ENCODE peak calls at places on chromosomes 4 and X, in four cellular contexts. B is HCT116, C is IMR-90, R is vagina. L is an unnamed sample.

GRCh38 chrX:81195712-81196111 is 6.0 kb downstream of the HMGN5 start:
- DNase-seq in B (peak), C (peak), R (no peak), L (no peak)

GRCh38 chrX:1152090-1152489 is 60.4 kb downstream of the CRLF2 start:
- DNase-seq in B (no peak), C (no peak), R (peak), L (no peak)

GRCh38 chr4:148310756-148311155 is 131.5 kb downstream of the NR3C2 start:
- DNase-seq in B (no peak), C (no peak), R (no peak), L (no peak)

GRCh38 chr4:183118585-183118984 is 19.5 kb downstream of the WWC2 start:
- DNase-seq in B (no peak), C (peak), R (no peak), L (no peak)

GRCh38 chr4:8727546-8728510 is 135.3 kb downstream of the CPZ start:
- DNase-seq in B (no peak), C (no peak), R (peak), L (peak)

GRCh38 chr4:76293705-76294274 is 12.7 kb upstream of the STBD1 start:
- DNase-seq in B (no peak), C (no peak), R (no peak), L (no peak)

GRCh38 chr4:78612398-78613005 is 60.9 kb downstream of the ANXA3 start:
- DNase-seq in B (no peak), C (peak), R (no peak), L (no peak)

GRCh38 chrX:54301516-54301915 is 56.3 kb downstream of the WNK3 start:
- DNase-seq in B (no peak), C (no peak), R (no peak), L (no peak)

GRCh38 chr4:123671633-123672404 is 275.2 kb downstream of the SPRY1 start:
- DNase-seq in B (no peak), C (no peak), R (no peak), L (no peak)

GRCh38 chrX:32741910-32742309 is 469.4 kb downstream of the DMD start:
- DNase-seq in B (no peak), C (no peak), R (no peak), L (no peak)

GRCh38 chr4:145881585-145881984 is 57.0 kb downstream of the ZNF827 start:
- DNase-seq in B (no peak), C (no peak), R (no peak), L (no peak)

GRCh38 chr4:9762823-9763475 is 18.5 kb upstream of the DRD5 start:
- DNase-seq in B (peak), C (peak), R (no peak), L (peak)

GRCh38 chr4:16801356-16801755 is 97.1 kb downstream of the LDB2 start:
- DNase-seq in B (no peak), C (peak), R (no peak), L (no peak)

GRCh38 chr4:151215295-151215694 is 61.7 kb upstream of the PRSS48 start:
- DNase-seq in B (no peak), C (no peak), R (no peak), L (no peak)

GRCh38 chr4:71586087-71586763 is 197.7 kb downstream of the GC start:
- DNase-seq in B (no peak), C (no peak), R (no peak), L (no peak)

GRCh38 chrX:119826399-119826959 is 26.3 kb downstream of the UPF3B start:
- DNase-seq in B (no peak), C (peak), R (no peak), L (peak)

GRCh38 chr4:150082241-150082640 is 4.0 kb downstream of the DCLK2 start:
- DNase-seq in B (no peak), C (no peak), R (no peak), L (no peak)

GRCh38 chr4:150078996-150079581 is 844 bp downstream of the DCLK2 start:
- DNase-seq in B (no peak), C (peak), R (no peak), L (no peak)

GRCh38 chr4:150080335-150080734 is 2.1 kb downstream of the DCLK2 start:
- DNase-seq in B (no peak), C (peak), R (no peak), L (no peak)

GRCh38 chr4:150080875-150081274 is 2.6 kb downstream of the DCLK2 start:
- DNase-seq in B (no peak), C (peak), R (no peak), L (no peak)

DNA sequence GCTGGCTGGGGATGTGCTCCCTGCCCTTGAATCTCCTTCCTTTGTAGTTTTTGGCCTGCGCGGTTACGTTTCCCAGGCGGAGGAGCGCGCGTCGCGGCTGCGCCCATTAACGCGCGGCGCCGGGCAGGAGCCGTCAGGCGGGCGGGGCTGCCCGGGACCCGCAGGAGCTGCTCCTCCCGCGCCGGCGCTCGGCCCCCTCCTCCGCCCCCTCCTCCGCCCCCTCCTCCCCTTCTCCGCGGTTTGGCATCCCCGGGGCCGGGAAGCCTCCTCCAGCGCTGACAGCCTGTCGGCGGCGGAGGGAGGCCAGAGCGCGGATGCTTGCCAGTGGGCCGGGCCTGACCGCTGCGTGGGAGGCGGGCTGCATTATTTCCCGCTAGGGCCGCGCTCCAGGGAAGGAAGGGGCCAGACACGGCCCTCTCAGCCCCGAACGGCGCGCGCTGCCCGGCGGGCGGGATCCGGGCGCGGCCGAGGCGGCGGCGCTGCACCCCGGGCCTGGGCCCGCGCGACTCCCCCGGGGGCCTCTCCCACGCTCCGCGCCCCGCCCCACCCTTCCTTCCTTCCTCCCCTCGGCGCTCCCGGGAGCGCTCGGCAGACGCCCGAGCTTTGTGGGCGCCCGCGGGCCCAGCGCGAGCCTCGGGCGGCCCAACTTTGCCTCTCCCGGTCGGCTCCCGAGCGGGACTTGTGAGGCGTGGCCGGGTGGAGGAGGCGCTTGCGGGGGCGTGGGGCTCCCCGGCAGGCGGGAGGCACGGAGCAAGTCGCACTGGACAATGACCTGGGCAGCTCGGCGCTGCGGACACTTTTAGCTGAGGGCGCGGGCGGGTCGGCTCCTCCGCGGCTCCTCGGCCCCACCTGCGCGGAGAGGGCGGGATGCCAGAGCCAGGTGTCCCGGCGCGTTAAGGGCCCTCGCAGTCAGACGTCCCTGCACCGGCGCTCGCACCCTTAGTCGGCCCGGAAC is at the start of gene DCLK2:
- DNase-seq in B (peak), C (peak), R (no peak), L (peak)
- TF ChIP-seq CTCF in B (no peak), C (no peak), R (no peak), L (no peak)

GRCh38 chrX:153956044-153956907 is 11.8 kb upstream of the RENBP start:
- DNase-seq in B (no peak), C (no peak), R (no peak), L (no peak)

GRCh38 chrX:153955451-153955732 is 10.9 kb upstream of the RENBP start:
- DNase-seq in B (no peak), C (no peak), R (no peak), L (no peak)

GRCh38 chrX:153953342-153953830 is 8.9 kb upstream of the RENBP start:
- DNase-seq in B (no peak), C (peak), R (no peak), L (no peak)

GRCh38 chrX:153953892-153954617 is 9.6 kb upstream of the RENBP start:
- DNase-seq in B (no peak), C (no peak), R (no peak), L (no peak)

DNA sequence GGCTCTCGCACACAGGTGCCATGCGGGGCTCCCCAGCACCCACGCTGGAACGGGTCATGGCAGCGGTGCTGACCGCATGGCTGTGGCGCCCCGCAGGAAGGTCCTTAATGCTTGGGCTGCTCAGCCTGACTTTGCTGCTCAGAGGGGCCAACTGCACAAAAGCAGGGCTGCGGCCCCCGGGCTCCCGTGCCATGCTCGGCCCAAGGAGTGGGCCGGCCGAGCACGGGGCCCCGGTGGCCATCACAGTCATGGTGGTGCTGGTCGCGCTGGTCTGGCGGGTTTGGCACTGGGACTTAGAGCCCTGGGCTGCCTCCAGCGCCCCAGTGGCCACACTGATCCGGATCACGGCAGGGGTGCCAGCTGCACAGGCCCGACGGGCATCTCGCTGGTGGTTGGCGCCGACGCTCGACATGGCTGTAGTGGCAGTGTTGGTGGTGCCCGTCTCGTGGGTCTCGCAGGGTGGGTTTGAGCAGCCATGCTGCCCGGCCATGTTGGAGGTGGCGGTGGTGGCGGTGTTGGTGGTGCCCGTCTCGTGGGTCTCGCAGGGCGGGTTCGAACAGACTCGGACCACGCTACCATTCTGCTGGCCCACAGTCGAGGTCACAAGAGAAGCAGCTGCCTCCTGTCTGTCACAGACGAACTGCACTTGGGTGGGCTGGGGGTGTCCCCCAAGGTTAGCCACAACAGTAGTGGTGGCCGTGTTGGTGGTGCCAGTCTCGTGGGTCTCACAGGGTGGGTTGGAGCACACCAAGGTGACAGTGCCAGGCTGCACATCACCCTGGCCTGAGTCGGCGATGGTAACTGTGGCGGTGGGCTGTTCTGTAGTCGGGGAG is 10.4 kb upstream of the RENBP start:
- DNase-seq in B (no peak), C (no peak), R (no peak), L (no peak)
- TF ChIP-seq POLR2A in B (no peak), C (no peak), R (no peak), L (no peak)

DNA sequence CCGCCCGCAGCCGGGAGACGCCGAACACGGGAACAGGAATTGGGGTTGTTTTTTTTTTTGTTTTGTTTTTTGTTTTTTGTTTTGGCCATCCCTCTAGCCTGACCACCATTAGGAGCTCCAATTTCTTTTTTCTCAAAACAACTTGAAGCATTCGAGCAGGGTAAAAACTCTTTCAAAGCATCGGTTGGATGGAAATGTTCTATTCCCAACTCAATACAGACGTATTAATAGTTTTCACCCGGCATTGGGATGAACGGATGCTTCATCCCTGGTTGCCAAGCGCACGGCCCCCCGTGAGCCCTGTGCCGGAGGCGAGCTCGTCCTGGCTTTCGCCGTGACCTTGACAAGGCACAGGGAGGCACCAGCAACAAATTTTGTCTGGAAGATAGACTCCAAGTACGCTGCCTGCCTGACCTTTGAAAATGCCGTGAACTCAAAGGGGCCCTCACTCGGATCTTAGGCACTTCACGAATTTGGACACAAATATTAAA is 352 bp upstream of the MAP3K15 start:
- DNase-seq in B (no peak), C (no peak), R (no peak), L (no peak)
- H3K4me3 ChIP-seq in B (peak), C (no peak), R (peak), L (no peak)

GRCh38 chrX:95823796-95824195 is 860.8 kb upstream of the DIAPH2 start:
- DNase-seq in B (no peak), C (no peak), R (no peak), L (no peak)
- TF ChIP-seq CTCF in B (no peak), C (no peak), R (no peak), L (no peak)

GRCh38 chr4:112645541-112646329 is 8.8 kb downstream of the LARP7 start:
- DNase-seq in B (no peak), C (no peak), R (no peak), L (no peak)
- TF ChIP-seq POLR2A in B (no peak), C (no peak), R (no peak), L (no peak)

GRCh38 chr4:4455199-4455865 is 68.4 kb downstream of the NSG1 start:
- DNase-seq in B (no peak), C (no peak), R (no peak), L (no peak)
- H3K4me3 ChIP-seq in B (no peak), C (no peak), R (no peak), L (no peak)